ENCODE peak calls at places on chromosomes 13 and 19, in ten cellular contexts. One of them, this sample, is unnamed.
A peak's percentile ranks its signal among the peaks of the same experiment; 100 is the strongest.

GRCh38 chr13:32021785-32022184 is 9.8 kb upstream of the FRY start:
- DNase-seq in HFFc6: no peak
- DNase-seq in immature natural killer cell: no peak
- DNase-seq in H9: no peak
- DNase-seq in stimulated activated CD8-positive, alpha-beta memory T cell treated with anti-CD3 and anti-CD28 coated beads, Interleukin-15, amount 100 ng/mL, for 48 hours: no peak
- DNase-seq in AG08395: no peak
- DNase-seq in fibroblast of the conjunctiva: no peak
- DNase-seq in stimulated activated CD4-positive, alpha-beta T cell treated with anti-CD3 and anti-CD28 coated beads, Interleukin-2, amount 100 ng/mL, for 48 hours: no peak
- DNase-seq in ACHN: no peak
- DNase-seq in epithelial cell of prostate: no peak
- DNase-seq in this sample: no peak

GRCh38 chr13:20998649-20999415 is 62.6 kb downstream of the LATS2 start:
- DNase-seq in stimulated activated CD4-positive, alpha-beta T cell treated with anti-CD3 and anti-CD28 coated beads, Interleukin-2, amount 100 ng/mL, for 48 hours: no peak
- DNase-seq in ACHN: no peak
- DNase-seq in H9: peak; percentile 59
- DNase-seq in epithelial cell of prostate: no peak
- DNase-seq in AG08395: no peak
- DNase-seq in fibroblast of the conjunctiva: no peak
- DNase-seq in HFFc6: no peak
- DNase-seq in immature natural killer cell: no peak
- DNase-seq in stimulated activated CD8-positive, alpha-beta memory T cell treated with anti-CD3 and anti-CD28 coated beads, Interleukin-15, amount 100 ng/mL, for 48 hours: no peak
- DNase-seq in this sample: no peak

GRCh38 chr19:1245468-1245867 is 2.9 kb upstream of the MIDN start:
- DNase-seq in ACHN: no peak
- DNase-seq in stimulated activated CD4-positive, alpha-beta T cell treated with anti-CD3 and anti-CD28 coated beads, Interleukin-2, amount 100 ng/mL, for 48 hours: no peak
- DNase-seq in stimulated activated CD8-positive, alpha-beta memory T cell treated with anti-CD3 and anti-CD28 coated beads, Interleukin-15, amount 100 ng/mL, for 48 hours: no peak
- DNase-seq in H9: no peak
- DNase-seq in fibroblast of the conjunctiva: no peak
- DNase-seq in epithelial cell of prostate: no peak
- DNase-seq in immature natural killer cell: no peak
- DNase-seq in AG08395: no peak
- DNase-seq in HFFc6: no peak
- DNase-seq in this sample: no peak

GRCh38 chr13:42047561-42048322 is 706 bp upstream of the DGKH start:
- DNase-seq in fibroblast of the conjunctiva: no peak
- DNase-seq in stimulated activated CD8-positive, alpha-beta memory T cell treated with anti-CD3 and anti-CD28 coated beads, Interleukin-15, amount 100 ng/mL, for 48 hours: peak; percentile 20
- DNase-seq in stimulated activated CD4-positive, alpha-beta T cell treated with anti-CD3 and anti-CD28 coated beads, Interleukin-2, amount 100 ng/mL, for 48 hours: no peak
- DNase-seq in epithelial cell of prostate: no peak
- DNase-seq in HFFc6: peak; percentile 51
- DNase-seq in H9: peak; percentile 59
- DNase-seq in ACHN: peak; percentile 65
- DNase-seq in immature natural killer cell: peak; percentile 8
- DNase-seq in AG08395: peak; percentile 56
- DNase-seq in this sample: peak; percentile 15

GRCh38 chr19:45641274-45642105 is 2.3 kb upstream of the EML2 start:
- DNase-seq in ACHN: peak; percentile 93
- DNase-seq in H9: peak; percentile 98
- DNase-seq in stimulated activated CD8-positive, alpha-beta memory T cell treated with anti-CD3 and anti-CD28 coated beads, Interleukin-15, amount 100 ng/mL, for 48 hours: peak; percentile 82
- DNase-seq in fibroblast of the conjunctiva: no peak
- DNase-seq in epithelial cell of prostate: peak; percentile 76
- DNase-seq in stimulated activated CD4-positive, alpha-beta T cell treated with anti-CD3 and anti-CD28 coated beads, Interleukin-2, amount 100 ng/mL, for 48 hours: peak; percentile 85
- DNase-seq in HFFc6: peak; percentile 83
- DNase-seq in AG08395: peak; percentile 62
- DNase-seq in immature natural killer cell: peak; percentile 88
- DNase-seq in this sample: peak; percentile 49

GRCh38 chr13:100837611-100838010 is 163.0 kb upstream of the TMTC4 start:
- DNase-seq in stimulated activated CD8-positive, alpha-beta memory T cell treated with anti-CD3 and anti-CD28 coated beads, Interleukin-15, amount 100 ng/mL, for 48 hours: no peak
- DNase-seq in epithelial cell of prostate: no peak
- DNase-seq in fibroblast of the conjunctiva: no peak
- DNase-seq in H9: no peak
- DNase-seq in stimulated activated CD4-positive, alpha-beta T cell treated with anti-CD3 and anti-CD28 coated beads, Interleukin-2, amount 100 ng/mL, for 48 hours: no peak
- DNase-seq in ACHN: no peak
- DNase-seq in HFFc6: no peak
- DNase-seq in AG08395: no peak
- DNase-seq in immature natural killer cell: no peak
- DNase-seq in this sample: no peak

GRCh38 chr19:48145596-48146254 is 24.4 kb downstream of the LIG1 start:
- DNase-seq in AG08395: no peak
- DNase-seq in H9: no peak
- DNase-seq in fibroblast of the conjunctiva: no peak
- DNase-seq in HFFc6: no peak
- DNase-seq in immature natural killer cell: no peak
- DNase-seq in epithelial cell of prostate: no peak
- DNase-seq in stimulated activated CD8-positive, alpha-beta memory T cell treated with anti-CD3 and anti-CD28 coated beads, Interleukin-15, amount 100 ng/mL, for 48 hours: no peak
- DNase-seq in stimulated activated CD4-positive, alpha-beta T cell treated with anti-CD3 and anti-CD28 coated beads, Interleukin-2, amount 100 ng/mL, for 48 hours: no peak
- DNase-seq in ACHN: no peak
- DNase-seq in this sample: no peak

GRCh38 chr19:35330475-35330874 is 1.5 kb downstream of the CD22 start:
- DNase-seq in immature natural killer cell: no peak
- DNase-seq in epithelial cell of prostate: no peak
- DNase-seq in HFFc6: no peak
- DNase-seq in AG08395: no peak
- DNase-seq in H9: no peak
- DNase-seq in stimulated activated CD8-positive, alpha-beta memory T cell treated with anti-CD3 and anti-CD28 coated beads, Interleukin-15, amount 100 ng/mL, for 48 hours: no peak
- DNase-seq in ACHN: no peak
- DNase-seq in fibroblast of the conjunctiva: no peak
- DNase-seq in stimulated activated CD4-positive, alpha-beta T cell treated with anti-CD3 and anti-CD28 coated beads, Interleukin-2, amount 100 ng/mL, for 48 hours: no peak
- DNase-seq in this sample: no peak

GRCh38 chr19:48718711-48719231 is 754 bp downstream of the MAMSTR start:
- DNase-seq in stimulated activated CD4-positive, alpha-beta T cell treated with anti-CD3 and anti-CD28 coated beads, Interleukin-2, amount 100 ng/mL, for 48 hours: no peak
- DNase-seq in fibroblast of the conjunctiva: no peak
- DNase-seq in HFFc6: no peak
- DNase-seq in H9: peak; percentile 33
- DNase-seq in ACHN: no peak
- DNase-seq in stimulated activated CD8-positive, alpha-beta memory T cell treated with anti-CD3 and anti-CD28 coated beads, Interleukin-15, amount 100 ng/mL, for 48 hours: no peak
- DNase-seq in epithelial cell of prostate: no peak
- DNase-seq in AG08395: no peak
- DNase-seq in immature natural killer cell: no peak
- DNase-seq in this sample: no peak

GRCh38 chr13:100461309-100462035 is 127.1 kb downstream of the GGACT start:
- DNase-seq in epithelial cell of prostate: no peak
- DNase-seq in AG08395: no peak
- DNase-seq in stimulated activated CD4-positive, alpha-beta T cell treated with anti-CD3 and anti-CD28 coated beads, Interleukin-2, amount 100 ng/mL, for 48 hours: no peak
- DNase-seq in stimulated activated CD8-positive, alpha-beta memory T cell treated with anti-CD3 and anti-CD28 coated beads, Interleukin-15, amount 100 ng/mL, for 48 hours: no peak
- DNase-seq in ACHN: no peak
- DNase-seq in H9: no peak
- DNase-seq in immature natural killer cell: no peak
- DNase-seq in fibroblast of the conjunctiva: no peak
- DNase-seq in HFFc6: no peak
- DNase-seq in this sample: no peak

GRCh38 chr19:7607212-7607873 is 11.7 kb downstream of the CAMSAP3 start:
- DNase-seq in H9: no peak
- DNase-seq in AG08395: no peak
- DNase-seq in ACHN: no peak
- DNase-seq in HFFc6: no peak
- DNase-seq in immature natural killer cell: no peak
- DNase-seq in epithelial cell of prostate: no peak
- DNase-seq in fibroblast of the conjunctiva: no peak
- DNase-seq in stimulated activated CD8-positive, alpha-beta memory T cell treated with anti-CD3 and anti-CD28 coated beads, Interleukin-15, amount 100 ng/mL, for 48 hours: no peak
- DNase-seq in stimulated activated CD4-positive, alpha-beta T cell treated with anti-CD3 and anti-CD28 coated beads, Interleukin-2, amount 100 ng/mL, for 48 hours: no peak
- DNase-seq in this sample: no peak

GRCh38 chr13:31012285-31013024 is 80.0 kb downstream of the TEX26 start:
- DNase-seq in epithelial cell of prostate: no peak
- DNase-seq in immature natural killer cell: no peak
- DNase-seq in ACHN: peak; percentile 45
- DNase-seq in stimulated activated CD8-positive, alpha-beta memory T cell treated with anti-CD3 and anti-CD28 coated beads, Interleukin-15, amount 100 ng/mL, for 48 hours: no peak
- DNase-seq in fibroblast of the conjunctiva: peak; percentile 14
- DNase-seq in stimulated activated CD4-positive, alpha-beta T cell treated with anti-CD3 and anti-CD28 coated beads, Interleukin-2, amount 100 ng/mL, for 48 hours: no peak
- DNase-seq in AG08395: peak; percentile 60
- DNase-seq in HFFc6: peak; percentile 11
- DNase-seq in H9: peak; percentile 37
- DNase-seq in this sample: no peak

GRCh38 chr19:38726761-38727301 is 17.4 kb downstream of the CAPN12 start:
- DNase-seq in immature natural killer cell: peak; percentile 84
- DNase-seq in epithelial cell of prostate: no peak
- DNase-seq in ACHN: no peak
- DNase-seq in stimulated activated CD4-positive, alpha-beta T cell treated with anti-CD3 and anti-CD28 coated beads, Interleukin-2, amount 100 ng/mL, for 48 hours: no peak
- DNase-seq in stimulated activated CD8-positive, alpha-beta memory T cell treated with anti-CD3 and anti-CD28 coated beads, Interleukin-15, amount 100 ng/mL, for 48 hours: no peak
- DNase-seq in fibroblast of the conjunctiva: no peak
- DNase-seq in H9: no peak
- DNase-seq in AG08395: no peak
- DNase-seq in HFFc6: no peak
- DNase-seq in this sample: no peak

GRCh38 chr19:44625531-44626066 is 12.2 kb downstream of the IGSF23 start:
- DNase-seq in epithelial cell of prostate: no peak
- DNase-seq in stimulated activated CD4-positive, alpha-beta T cell treated with anti-CD3 and anti-CD28 coated beads, Interleukin-2, amount 100 ng/mL, for 48 hours: no peak
- DNase-seq in immature natural killer cell: no peak
- DNase-seq in stimulated activated CD8-positive, alpha-beta memory T cell treated with anti-CD3 and anti-CD28 coated beads, Interleukin-15, amount 100 ng/mL, for 48 hours: no peak
- DNase-seq in AG08395: no peak
- DNase-seq in H9: no peak
- DNase-seq in HFFc6: no peak
- DNase-seq in fibroblast of the conjunctiva: no peak
- DNase-seq in ACHN: no peak
- DNase-seq in this sample: no peak

GRCh38 chr13:50415428-50415827 is 400.2 kb downstream of the KCNRG start:
- DNase-seq in stimulated activated CD4-positive, alpha-beta T cell treated with anti-CD3 and anti-CD28 coated beads, Interleukin-2, amount 100 ng/mL, for 48 hours: no peak
- DNase-seq in HFFc6: no peak
- DNase-seq in H9: no peak
- DNase-seq in stimulated activated CD8-positive, alpha-beta memory T cell treated with anti-CD3 and anti-CD28 coated beads, Interleukin-15, amount 100 ng/mL, for 48 hours: no peak
- DNase-seq in AG08395: no peak
- DNase-seq in epithelial cell of prostate: no peak
- DNase-seq in ACHN: no peak
- DNase-seq in fibroblast of the conjunctiva: no peak
- DNase-seq in immature natural killer cell: no peak
- DNase-seq in this sample: no peak

GRCh38 chr19:51552996-51553725 is 17.9 kb upstream of the ZNF175 start:
- DNase-seq in stimulated activated CD4-positive, alpha-beta T cell treated with anti-CD3 and anti-CD28 coated beads, Interleukin-2, amount 100 ng/mL, for 48 hours: peak; percentile 57
- DNase-seq in AG08395: peak; percentile 80
- DNase-seq in H9: peak; percentile 91
- DNase-seq in ACHN: peak; percentile 55
- DNase-seq in epithelial cell of prostate: peak; percentile 6
- DNase-seq in fibroblast of the conjunctiva: no peak
- DNase-seq in immature natural killer cell: no peak
- DNase-seq in HFFc6: peak; percentile 34
- DNase-seq in stimulated activated CD8-positive, alpha-beta memory T cell treated with anti-CD3 and anti-CD28 coated beads, Interleukin-15, amount 100 ng/mL, for 48 hours: no peak
- DNase-seq in this sample: no peak

GRCh38 chr13:100944791-100945345 is 270.3 kb upstream of the TMTC4 start:
- DNase-seq in stimulated activated CD4-positive, alpha-beta T cell treated with anti-CD3 and anti-CD28 coated beads, Interleukin-2, amount 100 ng/mL, for 48 hours: no peak
- DNase-seq in fibroblast of the conjunctiva: no peak
- DNase-seq in immature natural killer cell: no peak
- DNase-seq in epithelial cell of prostate: no peak
- DNase-seq in H9: no peak
- DNase-seq in stimulated activated CD8-positive, alpha-beta memory T cell treated with anti-CD3 and anti-CD28 coated beads, Interleukin-15, amount 100 ng/mL, for 48 hours: no peak
- DNase-seq in AG08395: no peak
- DNase-seq in ACHN: no peak
- DNase-seq in HFFc6: no peak
- DNase-seq in this sample: no peak

GRCh38 chr13:94119360-94119936 is 360.0 kb downstream of the DCT start:
- DNase-seq in ACHN: peak; percentile 56
- DNase-seq in HFFc6: no peak
- DNase-seq in stimulated activated CD8-positive, alpha-beta memory T cell treated with anti-CD3 and anti-CD28 coated beads, Interleukin-15, amount 100 ng/mL, for 48 hours: no peak
- DNase-seq in immature natural killer cell: no peak
- DNase-seq in epithelial cell of prostate: no peak
- DNase-seq in fibroblast of the conjunctiva: no peak
- DNase-seq in H9: no peak
- DNase-seq in AG08395: no peak
- DNase-seq in stimulated activated CD4-positive, alpha-beta T cell treated with anti-CD3 and anti-CD28 coated beads, Interleukin-2, amount 100 ng/mL, for 48 hours: no peak
- DNase-seq in this sample: no peak

GRCh38 chr13:28324181-28324789 is 170.6 kb downstream of the FLT1 start:
- DNase-seq in AG08395: peak; percentile 72
- DNase-seq in H9: peak; percentile 79
- DNase-seq in HFFc6: peak; percentile 74
- DNase-seq in epithelial cell of prostate: no peak
- DNase-seq in immature natural killer cell: peak; percentile 37
- DNase-seq in fibroblast of the conjunctiva: no peak
- DNase-seq in stimulated activated CD4-positive, alpha-beta T cell treated with anti-CD3 and anti-CD28 coated beads, Interleukin-2, amount 100 ng/mL, for 48 hours: peak; percentile 51
- DNase-seq in ACHN: peak; percentile 56
- DNase-seq in stimulated activated CD8-positive, alpha-beta memory T cell treated with anti-CD3 and anti-CD28 coated beads, Interleukin-15, amount 100 ng/mL, for 48 hours: peak; percentile 14
- DNase-seq in this sample: no peak

GRCh38 chr19:23437901-23438300 is 42.6 kb upstream of the ZNF91 start:
- DNase-seq in immature natural killer cell: no peak
- DNase-seq in epithelial cell of prostate: no peak
- DNase-seq in AG08395: no peak
- DNase-seq in stimulated activated CD4-positive, alpha-beta T cell treated with anti-CD3 and anti-CD28 coated beads, Interleukin-2, amount 100 ng/mL, for 48 hours: no peak
- DNase-seq in HFFc6: peak; percentile 12
- DNase-seq in fibroblast of the conjunctiva: no peak
- DNase-seq in ACHN: no peak
- DNase-seq in H9: no peak
- DNase-seq in stimulated activated CD8-positive, alpha-beta memory T cell treated with anti-CD3 and anti-CD28 coated beads, Interleukin-15, amount 100 ng/mL, for 48 hours: no peak
- DNase-seq in this sample: no peak

GRCh38 chr13:62320129-62320724 is 904.6 kb upstream of the PCDH20 start:
- DNase-seq in epithelial cell of prostate: peak; percentile 5
- DNase-seq in immature natural killer cell: no peak
- DNase-seq in ACHN: peak; percentile 61
- DNase-seq in HFFc6: peak; percentile 7
- DNase-seq in fibroblast of the conjunctiva: peak; percentile 33
- DNase-seq in stimulated activated CD4-positive, alpha-beta T cell treated with anti-CD3 and anti-CD28 coated beads, Interleukin-2, amount 100 ng/mL, for 48 hours: no peak
- DNase-seq in H9: no peak
- DNase-seq in AG08395: no peak
- DNase-seq in stimulated activated CD8-positive, alpha-beta memory T cell treated with anti-CD3 and anti-CD28 coated beads, Interleukin-15, amount 100 ng/mL, for 48 hours: no peak
- DNase-seq in this sample: no peak

GRCh38 chr13:36297259-36297599 is 385 bp downstream of the CCDC169 start:
- DNase-seq in stimulated activated CD4-positive, alpha-beta T cell treated with anti-CD3 and anti-CD28 coated beads, Interleukin-2, amount 100 ng/mL, for 48 hours: no peak
- DNase-seq in epithelial cell of prostate: no peak
- DNase-seq in immature natural killer cell: no peak
- DNase-seq in H9: no peak
- DNase-seq in HFFc6: peak; percentile 9
- DNase-seq in ACHN: peak; percentile 51
- DNase-seq in fibroblast of the conjunctiva: no peak
- DNase-seq in stimulated activated CD8-positive, alpha-beta memory T cell treated with anti-CD3 and anti-CD28 coated beads, Interleukin-15, amount 100 ng/mL, for 48 hours: no peak
- DNase-seq in AG08395: peak; percentile 54
- DNase-seq in this sample: no peak

GRCh38 chr19:1911098-1911497 is 5.9 kb downstream of the ADAT3 start:
- DNase-seq in ACHN: no peak
- DNase-seq in immature natural killer cell: no peak
- DNase-seq in fibroblast of the conjunctiva: no peak
- DNase-seq in H9: no peak
- DNase-seq in HFFc6: no peak
- DNase-seq in stimulated activated CD4-positive, alpha-beta T cell treated with anti-CD3 and anti-CD28 coated beads, Interleukin-2, amount 100 ng/mL, for 48 hours: no peak
- DNase-seq in stimulated activated CD8-positive, alpha-beta memory T cell treated with anti-CD3 and anti-CD28 coated beads, Interleukin-15, amount 100 ng/mL, for 48 hours: no peak
- DNase-seq in epithelial cell of prostate: no peak
- DNase-seq in AG08395: no peak
- DNase-seq in this sample: no peak

GRCh38 chr13:65677906-65678305 is 1552.2 kb downstream of the PCDH9 start:
- DNase-seq in ACHN: no peak
- DNase-seq in H9: no peak
- DNase-seq in epithelial cell of prostate: no peak
- DNase-seq in stimulated activated CD8-positive, alpha-beta memory T cell treated with anti-CD3 and anti-CD28 coated beads, Interleukin-15, amount 100 ng/mL, for 48 hours: no peak
- DNase-seq in HFFc6: no peak
- DNase-seq in fibroblast of the conjunctiva: peak; percentile 16
- DNase-seq in AG08395: no peak
- DNase-seq in immature natural killer cell: no peak
- DNase-seq in stimulated activated CD4-positive, alpha-beta T cell treated with anti-CD3 and anti-CD28 coated beads, Interleukin-2, amount 100 ng/mL, for 48 hours: no peak
- DNase-seq in this sample: no peak

GRCh38 chr19:7862413-7862951 is 11.7 kb downstream of the PRR36 start:
- DNase-seq in AG08395: peak; percentile 60
- DNase-seq in stimulated activated CD8-positive, alpha-beta memory T cell treated with anti-CD3 and anti-CD28 coated beads, Interleukin-15, amount 100 ng/mL, for 48 hours: peak; percentile 66
- DNase-seq in ACHN: no peak
- DNase-seq in H9: peak; percentile 98
- DNase-seq in immature natural killer cell: peak; percentile 57
- DNase-seq in epithelial cell of prostate: no peak
- DNase-seq in HFFc6: no peak
- DNase-seq in stimulated activated CD4-positive, alpha-beta T cell treated with anti-CD3 and anti-CD28 coated beads, Interleukin-2, amount 100 ng/mL, for 48 hours: peak; percentile 48
- DNase-seq in fibroblast of the conjunctiva: no peak
- DNase-seq in this sample: no peak

GRCh38 chr13:24734951-24735350 is 29.0 kb upstream of the RNF17 start:
- DNase-seq in stimulated activated CD8-positive, alpha-beta memory T cell treated with anti-CD3 and anti-CD28 coated beads, Interleukin-15, amount 100 ng/mL, for 48 hours: no peak
- DNase-seq in H9: no peak
- DNase-seq in ACHN: no peak
- DNase-seq in stimulated activated CD4-positive, alpha-beta T cell treated with anti-CD3 and anti-CD28 coated beads, Interleukin-2, amount 100 ng/mL, for 48 hours: no peak
- DNase-seq in immature natural killer cell: no peak
- DNase-seq in AG08395: no peak
- DNase-seq in HFFc6: no peak
- DNase-seq in epithelial cell of prostate: no peak
- DNase-seq in fibroblast of the conjunctiva: no peak
- DNase-seq in this sample: no peak

GRCh38 chr19:53961523-53962345 is 1.0 kb upstream of the CACNG8 start:
- DNase-seq in fibroblast of the conjunctiva: no peak
- DNase-seq in epithelial cell of prostate: no peak
- DNase-seq in ACHN: no peak
- DNase-seq in H9: no peak
- DNase-seq in stimulated activated CD4-positive, alpha-beta T cell treated with anti-CD3 and anti-CD28 coated beads, Interleukin-2, amount 100 ng/mL, for 48 hours: no peak
- DNase-seq in immature natural killer cell: no peak
- DNase-seq in stimulated activated CD8-positive, alpha-beta memory T cell treated with anti-CD3 and anti-CD28 coated beads, Interleukin-15, amount 100 ng/mL, for 48 hours: no peak
- DNase-seq in HFFc6: no peak
- DNase-seq in AG08395: no peak
- DNase-seq in this sample: no peak

GRCh38 chr13:42266464-42266863 is 5.5 kb upstream of the AKAP11 start:
- DNase-seq in immature natural killer cell: no peak
- DNase-seq in fibroblast of the conjunctiva: peak; percentile 22
- DNase-seq in ACHN: peak; percentile 34
- DNase-seq in epithelial cell of prostate: no peak
- DNase-seq in AG08395: peak; percentile 17
- DNase-seq in H9: no peak
- DNase-seq in HFFc6: peak; percentile 6
- DNase-seq in stimulated activated CD8-positive, alpha-beta memory T cell treated with anti-CD3 and anti-CD28 coated beads, Interleukin-15, amount 100 ng/mL, for 48 hours: no peak
- DNase-seq in stimulated activated CD4-positive, alpha-beta T cell treated with anti-CD3 and anti-CD28 coated beads, Interleukin-2, amount 100 ng/mL, for 48 hours: no peak
- DNase-seq in this sample: no peak

This sample was measured in NCI-H187 treated with DMSO at 0.1 percent for 48 hours.